ENCODE peak calls at places on chromosomes 6 and 20, in ten cellular contexts. D, Q, W, Y, O, J, G, R, F and V are unnamed samples. For H3K4me1, the result is how much of the 10 kb centered on the place peaks cover.

GRCh38 chr6:88547768-88548167 is 381.6 kb upstream of the CNR1 start:
- DNase-seq in R (no peak), W (no peak), J (no peak), F (no peak), O (no peak), Q (no peak), G (no peak), Y (no peak), D (no peak), V (no peak)

GRCh38 chr20:43514062-43514971 is 6.8 kb downstream of the L3MBTL1 start:
- DNase-seq in W (peak), O (peak), G (peak), R (peak), Y (peak), Q (peak), J (peak), D (peak), F (peak), V (peak)

GRCh38 chr6:105771313-105771970 is 314.7 kb upstream of the PRDM1 start:
- DNase-seq in Y (no peak), D (no peak), G (no peak), Q (no peak), O (no peak), W (no peak), R (no peak), J (no peak), F (no peak), V (no peak)

GRCh38 chr20:36741072-36741471 is 4.8 kb downstream of the NDRG3 start:
- DNase-seq in R (no peak), Y (no peak), D (no peak), G (no peak), J (no peak), W (no peak), F (no peak), Q (no peak), O (no peak), V (no peak)

GRCh38 chr6:160173806-160174205 is 52.2 kb downstream of the SLC22A1 start:
- DNase-seq in R (no peak), O (no peak), D (no peak), G (no peak), Y (no peak), W (no peak), F (no peak), Q (no peak), J (no peak), V (no peak)

GRCh38 chr20:43781215-43781614 is 54.4 kb upstream of the GTSF1L start:
- DNase-seq in F (no peak), G (no peak), Q (no peak), D (no peak), W (no peak), Y (no peak), R (no peak), J (no peak), O (no peak), V (no peak)

GRCh38 chr6:155174576-155175174 is 89.1 kb upstream of the CLDN20 start:
- DNase-seq in Q (peak), R (no peak), W (peak), Y (no peak), O (no peak), F (peak), G (peak), J (peak), D (peak), V (peak)

GRCh38 chr20:44657875-44658274 is 6.4 kb upstream of the ADA start:
- DNase-seq in Y (no peak), R (no peak), Q (no peak), F (no peak), O (no peak), W (no peak), J (no peak), D (no peak), G (no peak), V (no peak)

GRCh38 chr6:73129653-73130443 is 95.4 kb downstream of the KHDC1L start:
- DNase-seq in J (peak), R (peak), Y (peak), G (peak), O (peak), D (peak), Q (peak), F (peak), W (peak), V (peak)

GRCh38 chr6:14584450-14584849 is 466.9 kb downstream of the CD83 start:
- DNase-seq in F (no peak), Y (no peak), W (no peak), Q (no peak), J (no peak), R (no peak), G (no peak), O (no peak), D (no peak), V (no peak)

GRCh38 chr6:160128879-160129516 is 7.4 kb downstream of the SLC22A1 start:
- DNase-seq in Q (no peak), D (no peak), R (no peak), Y (no peak), O (peak), G (no peak), F (no peak), W (no peak), J (no peak), V (no peak)

GRCh38 chr6:14596410-14596809 is 478.8 kb downstream of the CD83 start:
- DNase-seq in R (no peak), D (no peak), G (peak), W (no peak), Q (no peak), J (peak), Y (no peak), F (no peak), O (no peak), V (no peak)

GRCh38 chr6:147930743-147931142 is 411.9 kb upstream of the SASH1 start:
- DNase-seq in Y (no peak), G (no peak), D (no peak), J (no peak), Q (no peak), R (no peak), F (no peak), W (no peak), O (no peak), V (no peak)

GRCh38 chr20:38156888-38157634 is 8.0 kb downstream of the TGM2 start:
- DNase-seq in R (no peak), F (peak), J (no peak), D (peak), G (peak), Y (no peak), Q (peak), W (no peak), O (no peak), V (no peak)

GRCh38 chr20:50540620-50541605 is 30.7 kb downstream of the PTPN1 start:
- DNase-seq in F (peak), O (no peak), W (no peak), R (no peak), Q (no peak), D (no peak), J (peak), G (no peak), Y (no peak), V (no peak)

GRCh38 chr20:46218656-46219055 is 89.6 kb downstream of the CDH22 start:
- DNase-seq in F (no peak), O (no peak), D (no peak), W (no peak), Y (no peak), G (no peak), R (no peak), Q (no peak), J (no peak), V (no peak)

GRCh38 chr6:22892452-22892851 is 323.1 kb downstream of the HDGFL1 start:
- DNase-seq in W (no peak), D (no peak), R (no peak), O (no peak), Y (peak), J (no peak), G (no peak), F (peak), Q (peak), V (no peak)

GRCh38 chr20:58890454-58891075 is 38.0 kb downstream of the GNAS start:
- DNase-seq in G (peak), W (peak), R (peak), Y (peak), O (peak), F (peak), Q (peak), D (peak), J (no peak), V (peak)

GRCh38 chr20:43840382-43841070 is 74.1 kb upstream of the TOX2 start:
- DNase-seq in W (no peak), J (peak), O (no peak), G (peak), Y (no peak), Q (no peak), D (no peak), R (no peak), F (no peak), V (no peak)

GRCh38 chr6:20905377-20905776 is 371.1 kb downstream of the CDKAL1 start:
- DNase-seq in F (no peak), R (no peak), J (no peak), G (no peak), D (no peak), Y (no peak), W (no peak), Q (no peak), O (no peak), V (no peak)

GRCh38 chr6:153947817-153948447 is 91.1 kb upstream of the OPRM1 start:
- DNase-seq in Q (no peak), W (peak), F (no peak), J (peak), R (no peak), O (no peak), Y (no peak), D (no peak), G (no peak), V (no peak)

GRCh38 chr6:113219783-113220182 is 637.4 kb upstream of the MARCKS start:
- DNase-seq in Y (no peak), D (no peak), J (no peak), Q (no peak), F (no peak), R (no peak), W (no peak), O (no peak), G (no peak), V (no peak)

GRCh38 chr20:33868571-33868970 is 57.4 kb downstream of the CHMP4B start:
- DNase-seq in J (no peak), G (no peak), F (no peak), D (no peak), O (no peak), Q (no peak), W (no peak), Y (no peak), R (no peak), V (no peak)

GRCh38 chr20:49432562-49432961 is 49.9 kb downstream of the KCNB1 start:
- DNase-seq in R (no peak), D (no peak), O (no peak), Y (no peak), F (no peak), G (no peak), J (no peak), Q (no peak), W (no peak), V (no peak)

GRCh38 chr6:168388641-168389633 is 52.0 kb upstream of the SMOC2 start:
- DNase-seq in Y (no peak), W (peak), F (no peak), D (no peak), Q (no peak), R (no peak), J (no peak), O (peak), G (no peak), V (peak)

GRCh38 chr6:135904666-135905065 is 53.2 kb downstream of the PDE7B start:
- DNase-seq in D (no peak), Q (no peak), F (no peak), Y (no peak), W (no peak), R (no peak), J (no peak), G (no peak), O (no peak), V (no peak)

GRCh38 chr6:163985040-163985439 is 570.5 kb downstream of the QKI start:
- DNase-seq in G (no peak), D (no peak), Q (no peak), J (no peak), F (no peak), Y (no peak), W (no peak), O (no peak), R (no peak), V (no peak)

GRCh38 chr6:163985710-163986109 is 571.2 kb downstream of the QKI start:
- DNase-seq in J (no peak), D (no peak), Y (no peak), W (peak), F (no peak), R (no peak), O (no peak), G (no peak), Q (no peak), V (no peak)

GRCh38 chr6:163986313-163986712 is 571.8 kb downstream of the QKI start:
- DNase-seq in D (no peak), R (no peak), F (no peak), O (no peak), W (no peak), J (no peak), Y (no peak), Q (no peak), G (no peak), V (no peak)

GRCh38 chr6:163984446-163984936 is 570.0 kb downstream of the QKI start:
- DNase-seq in D (no peak), R (no peak), W (no peak), Y (no peak), Q (no peak), G (no peak), J (no peak), O (no peak), F (no peak), V (no peak)

DNA sequence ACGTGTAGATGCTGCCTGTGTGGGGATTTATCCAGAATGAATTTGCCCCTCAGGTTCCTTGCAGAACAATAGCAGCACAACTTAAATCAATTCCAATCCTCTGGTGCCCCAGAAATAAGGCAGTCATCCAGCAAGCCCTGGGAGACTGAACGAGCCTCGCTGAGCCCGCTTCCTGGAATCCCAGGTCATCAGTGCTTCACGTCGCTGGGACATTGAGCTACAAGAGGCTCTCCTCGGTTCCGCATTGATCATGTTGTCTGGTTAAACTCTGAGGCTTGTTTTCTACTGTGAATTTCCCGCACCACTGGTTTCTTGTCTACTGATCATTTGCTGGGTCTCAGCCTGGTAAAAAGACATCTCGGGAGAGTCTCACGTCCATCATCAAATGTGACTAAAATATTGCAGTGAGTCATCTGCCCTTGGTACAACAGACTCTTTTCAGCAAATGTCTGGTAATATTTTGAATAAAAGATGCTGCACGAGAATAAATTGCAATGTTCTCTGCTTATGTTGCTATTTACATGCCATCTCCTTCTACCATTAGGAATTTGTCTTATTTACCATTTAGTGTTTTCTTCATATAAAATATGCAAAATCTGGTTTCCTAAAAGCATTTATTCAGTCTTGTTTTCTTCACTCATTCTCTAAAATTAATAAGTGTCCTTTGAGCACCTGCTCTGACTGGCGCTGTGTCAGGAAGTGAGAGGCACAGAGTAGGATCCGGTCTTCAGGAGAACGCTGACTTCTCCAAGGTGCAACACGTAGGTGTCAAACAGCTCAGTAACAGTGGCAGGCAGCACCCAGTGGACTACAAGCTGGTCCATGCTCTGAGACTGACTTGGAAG is 569.3 kb downstream of the QKI start:
- DNase-seq in Q (no peak), F (no peak), D (no peak), G (no peak), W (no peak), Y (no peak), J (no peak), R (no peak), O (no peak), V (no peak)
- H3K4me1 ChIP-seq in Q (under half), F (under half), D (under half), G (under half), W (under half), Y (under half), J (under half), R (under half), O (under half), V (under half)

GRCh38 chr6:125781307-125781868 is 9.4 kb upstream of the NCOA7 start:
- DNase-seq in W (peak), O (peak), D (no peak), J (no peak), F (no peak), Y (peak), Q (no peak), G (peak), R (no peak), V (no peak)
- TF ChIP-seq CTCF in W (no peak), O (no peak), D (no peak), J (no peak), F (no peak), Y (no peak), Q (peak), G (no peak), R (no peak), V (no peak)

GRCh38 chr6:10746915-10747250 is 722 bp upstream of the TMEM14B start:
- DNase-seq in Q (no peak), Y (no peak), R (no peak), D (no peak), W (no peak), G (no peak), O (no peak), F (no peak), J (no peak), V (no peak)

GRCh38 chr6:10749734-10750133 is 2.1 kb downstream of the TMEM14B start:
- DNase-seq in R (no peak), F (no peak), G (peak), J (no peak), D (no peak), W (no peak), Q (no peak), O (no peak), Y (no peak), V (no peak)

GRCh38 chr6:10745116-10745515 is 2.5 kb upstream of the TMEM14B start:
- DNase-seq in R (no peak), D (no peak), O (no peak), G (peak), J (no peak), Y (no peak), W (no peak), Q (no peak), F (no peak), V (no peak)

GRCh38 chr6:10743514-10743913 is 4.1 kb upstream of the TMEM14B start:
- DNase-seq in J (no peak), O (no peak), D (no peak), W (no peak), G (peak), Y (no peak), R (no peak), F (no peak), Q (no peak), V (no peak)

DNA sequence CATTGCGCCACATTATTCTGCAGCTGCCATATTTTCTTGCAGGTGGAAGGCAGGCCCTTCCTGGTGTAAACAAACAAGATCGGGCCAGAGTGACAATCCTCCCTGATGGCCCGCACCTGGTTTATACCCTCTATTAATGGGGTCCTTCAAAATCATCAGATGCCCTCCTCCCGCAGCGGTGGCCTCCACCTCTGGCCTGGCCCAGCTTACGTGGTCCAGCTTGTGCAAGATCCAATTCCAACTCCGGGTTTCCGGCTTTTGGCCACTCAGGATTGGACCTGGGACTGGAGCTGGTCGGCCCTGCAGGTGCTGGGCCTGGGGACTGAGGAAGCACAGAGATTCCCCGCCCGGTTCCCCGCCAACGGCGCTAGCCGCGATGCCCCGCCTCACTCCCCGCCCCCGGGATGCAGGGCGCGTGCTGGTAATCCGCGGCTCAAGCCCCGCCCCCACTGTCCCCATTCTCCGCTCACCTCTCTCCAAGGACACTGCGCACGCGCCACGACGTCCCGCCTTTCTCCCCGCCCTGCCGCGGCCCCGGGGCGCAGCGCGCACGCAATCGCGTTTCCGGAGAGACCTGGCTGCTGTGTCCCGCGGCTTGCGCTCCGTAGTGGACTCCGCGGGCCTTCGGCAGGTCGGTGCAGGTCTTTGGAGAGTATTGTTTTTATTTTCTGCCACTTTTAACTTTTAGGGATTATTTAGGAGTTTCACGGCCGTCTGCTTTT is at the start of gene TMEM14B:
- DNase-seq in D (peak), W (peak), Y (peak), F (peak), J (peak), R (peak), Q (peak), O (peak), G (peak), V (peak)
- TF ChIP-seq POLR2A in D (no peak), W (peak), Y (peak), F (peak), J (peak), R (no peak), Q (peak), O (no peak), G (peak), V (peak)

GRCh38 chr20:10510216-10510615 is 75.1 kb downstream of the SLX4IP start:
- DNase-seq in Q (no peak), O (no peak), D (no peak), W (no peak), J (no peak), R (no peak), F (no peak), G (no peak), Y (no peak), V (no peak)

GRCh38 chr20:10509411-10509810 is 74.3 kb downstream of the SLX4IP start:
- DNase-seq in G (no peak), D (no peak), O (no peak), J (no peak), R (no peak), Q (no peak), W (no peak), Y (no peak), F (no peak), V (no peak)

GRCh38 chr20:10508468-10509251 is 73.6 kb downstream of the SLX4IP start:
- DNase-seq in O (no peak), Q (peak), D (no peak), J (no peak), R (no peak), G (peak), F (no peak), Y (peak), W (no peak), V (no peak)

GRCh38 chr20:10507052-10507451 is 71.9 kb downstream of the SLX4IP start:
- DNase-seq in Y (no peak), G (no peak), F (no peak), D (no peak), O (no peak), W (no peak), Q (no peak), R (no peak), J (no peak), V (no peak)

DNA sequence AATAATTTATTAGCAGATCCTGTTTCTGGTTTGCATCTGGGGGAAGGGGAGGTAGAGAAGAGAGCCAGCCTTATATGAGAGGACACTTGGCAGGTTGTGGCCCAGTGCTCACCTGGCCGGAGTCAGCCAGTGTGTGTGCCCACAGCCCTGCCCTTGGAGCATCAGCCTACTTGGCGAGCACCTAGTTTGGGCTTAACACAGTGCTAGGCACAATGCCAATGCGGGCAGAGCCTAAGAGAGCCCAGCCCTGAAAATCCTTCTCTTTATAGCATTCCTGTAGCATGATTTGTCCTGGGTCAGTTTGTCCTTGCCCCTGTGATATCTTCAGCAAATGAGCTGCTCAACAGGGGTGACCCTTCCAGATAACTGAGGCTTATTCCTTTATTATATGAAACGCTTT is 73.0 kb downstream of the SLX4IP start:
- DNase-seq in Y (no peak), D (no peak), J (peak), Q (peak), O (no peak), F (no peak), W (peak), G (peak), R (no peak), V (no peak)
- H3K4me1 ChIP-seq in Y (under half), D (under half), J (half or more), Q (under half), O (under half), F (under half), W (under half), G (half or more), R (half or more), V (under half)

GRCh38 chr6:138965971-138966370 is 22.1 kb downstream of the REPS1 start:
- DNase-seq in Q (no peak), F (no peak), J (no peak), R (no peak), Y (no peak), D (no peak), W (no peak), O (no peak), G (no peak), V (no peak)

GRCh38 chr6:138965291-138965874 is 22.7 kb downstream of the REPS1 start:
- DNase-seq in W (no peak), R (no peak), O (no peak), Y (no peak), D (no peak), G (no peak), F (no peak), Q (no peak), J (no peak), V (no peak)

GRCh38 chr6:138964012-138964411 is 24.0 kb downstream of the REPS1 start:
- DNase-seq in J (no peak), O (no peak), D (no peak), F (no peak), Y (no peak), W (no peak), Q (no peak), R (no peak), G (no peak), V (no peak)

GRCh38 chr6:138970159-138970558 is 17.9 kb downstream of the REPS1 start:
- DNase-seq in G (no peak), O (no peak), R (no peak), D (no peak), F (peak), W (no peak), Q (no peak), J (no peak), Y (no peak), V (no peak)

GRCh38 chr6:138966870-138967269 is 21.2 kb downstream of the REPS1 start:
- DNase-seq in Q (no peak), W (no peak), G (no peak), O (no peak), J (no peak), R (no peak), F (no peak), Y (no peak), D (no peak), V (no peak)
- TF ChIP-seq CTCF in Q (no peak), W (no peak), G (no peak), O (no peak), J (no peak), R (no peak), F (no peak), Y (no peak), D (no peak), V (no peak)